ENCODE peak calls at places on chromosome 2, in seven cellular contexts. D, Z, W, V, E, K and T are unnamed samples.

GRCh38 chr2:36339819-36340218 is 15.8 kb upstream of the CRIM1 start:
- DNase-seq in K (no peak), V (no peak), D (peak), W (no peak), E (no peak), Z (no peak), T (no peak)

GRCh38 chr2:219171231-219171651 is 1.4 kb upstream of the SLC23A3 start:
- DNase-seq in D (peak), K (peak), Z (peak), E (no peak), W (peak), V (peak), T (no peak)

GRCh38 chr2:228535396-228535795 is 353.9 kb upstream of the SPHKAP start:
- DNase-seq in K (no peak), W (no peak), E (no peak), D (peak), Z (no peak), V (no peak), T (no peak)

GRCh38 chr2:241490444-241490760 is 18.0 kb downstream of the STK25 start:
- DNase-seq in V (no peak), W (no peak), K (no peak), Z (no peak), D (no peak), E (no peak), T (no peak)

GRCh38 chr2:152534460-152535131 is 182.7 kb downstream of the PRPF40A start:
- DNase-seq in K (no peak), V (no peak), Z (no peak), W (no peak), E (no peak), D (peak), T (no peak)

GRCh38 chr2:5692561-5693287 is 540 bp downstream of the SOX11 start:
- DNase-seq in K (no peak), V (no peak), W (no peak), D (peak), Z (no peak), E (no peak), T (no peak)

GRCh38 chr2:96869281-96869823 is 528 bp downstream of the SEMA4C start:
- DNase-seq in E (no peak), Z (peak), K (peak), V (peak), W (peak), D (peak), T (no peak)

GRCh38 chr2:66362651-66363050 is 72.3 kb upstream of the MEIS1 start:
- DNase-seq in E (no peak), W (no peak), K (no peak), D (no peak), V (no peak), Z (no peak), T (no peak)

GRCh38 chr2:12227941-12228608 is 481.6 kb downstream of the LPIN1 start:
- DNase-seq in W (no peak), Z (no peak), D (peak), E (no peak), V (no peak), K (no peak), T (no peak)

GRCh38 chr2:59584958-59585357 is 968.5 kb downstream of the BCL11A start:
- DNase-seq in E (no peak), W (no peak), D (no peak), K (no peak), Z (no peak), V (no peak), T (no peak)
- TF ChIP-seq CTCF in E (no peak), W (no peak), D (no peak), K (no peak), Z (peak), V (no peak), T (no peak)

GRCh38 chr2:6923319-6923718 is 6.1 kb downstream of the RNF144A start:
- DNase-seq in D (no peak), V (no peak), K (no peak), Z (peak), W (no peak), E (peak), T (no peak)

GRCh38 chr2:6921321-6921922 is 4.2 kb downstream of the RNF144A start:
- DNase-seq in E (no peak), K (no peak), V (no peak), Z (peak), D (no peak), W (no peak), T (no peak)

GRCh38 chr2:6919912-6920905 is 3.0 kb downstream of the RNF144A start:
- DNase-seq in V (no peak), W (no peak), Z (no peak), K (no peak), E (peak), D (peak), T (no peak)

GRCh38 chr2:6924101-6924917 is 7.1 kb downstream of the RNF144A start:
- DNase-seq in E (peak), K (no peak), D (no peak), W (no peak), Z (no peak), V (no peak), T (no peak)

DNA sequence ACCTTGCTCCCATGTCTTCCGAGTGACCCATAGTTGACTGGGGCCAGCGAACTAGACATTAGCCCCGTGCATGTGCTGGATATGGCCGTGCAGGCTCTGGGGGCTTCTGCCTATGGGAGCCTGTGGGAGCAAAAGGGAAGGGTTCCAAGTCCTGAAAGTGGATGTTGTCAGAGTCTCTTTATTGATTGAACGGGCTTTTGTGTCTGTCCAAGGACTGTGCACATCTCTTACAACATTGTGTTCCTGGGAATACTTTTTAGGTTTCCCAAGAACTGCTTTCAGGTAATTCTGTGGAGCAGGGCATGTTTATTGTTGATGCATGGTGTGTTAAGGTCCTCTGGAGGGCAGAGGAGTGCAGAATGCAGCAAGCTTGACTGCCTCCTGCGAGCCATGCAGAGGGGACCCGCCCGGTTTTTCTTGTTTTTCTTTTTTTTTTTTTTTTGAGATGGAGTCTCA is 5.0 kb downstream of the RNF144A start:
- DNase-seq in E (no peak), Z (no peak), W (no peak), V (no peak), D (no peak), K (no peak), T (no peak)
- TF ChIP-seq CTCF in E (no peak), Z (no peak), W (no peak), V (no peak), D (no peak), K (no peak), T (no peak)

DNA sequence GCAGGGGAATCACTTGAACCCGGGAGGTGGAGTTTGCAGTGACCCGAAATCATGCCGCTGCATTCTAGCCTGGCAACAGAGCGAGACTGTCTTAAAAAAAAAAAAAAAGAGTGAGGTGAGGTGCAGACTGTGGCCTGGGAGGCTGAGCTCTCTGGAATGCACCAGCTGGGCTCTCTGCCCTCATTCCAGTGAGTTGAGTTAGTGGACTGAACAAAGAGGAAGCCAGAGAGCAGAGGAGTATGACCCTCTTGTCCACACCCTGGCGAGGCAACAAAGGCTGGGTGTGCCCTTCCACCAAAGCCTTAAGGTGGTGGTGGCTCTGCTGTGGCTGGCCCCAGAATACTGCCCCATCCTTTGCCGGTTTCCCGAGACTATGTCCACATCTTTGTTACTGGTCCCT is 71.3 kb upstream of the ACKR3 start:
- DNase-seq in Z (no peak), K (no peak), E (no peak), W (peak), V (no peak), D (peak), T (no peak)
- TF ChIP-seq CTCF in Z (no peak), K (no peak), E (no peak), W (no peak), V (no peak), D (no peak), T (no peak)

GRCh38 chr2:64485961-64486360 is 32.0 kb downstream of the LGALSL start:
- DNase-seq in E (no peak), W (no peak), D (no peak), V (no peak), Z (peak), K (no peak), T (no peak)
- TF ChIP-seq CTCF in E (no peak), W (no peak), D (no peak), V (no peak), Z (no peak), K (no peak), T (no peak)

DNA sequence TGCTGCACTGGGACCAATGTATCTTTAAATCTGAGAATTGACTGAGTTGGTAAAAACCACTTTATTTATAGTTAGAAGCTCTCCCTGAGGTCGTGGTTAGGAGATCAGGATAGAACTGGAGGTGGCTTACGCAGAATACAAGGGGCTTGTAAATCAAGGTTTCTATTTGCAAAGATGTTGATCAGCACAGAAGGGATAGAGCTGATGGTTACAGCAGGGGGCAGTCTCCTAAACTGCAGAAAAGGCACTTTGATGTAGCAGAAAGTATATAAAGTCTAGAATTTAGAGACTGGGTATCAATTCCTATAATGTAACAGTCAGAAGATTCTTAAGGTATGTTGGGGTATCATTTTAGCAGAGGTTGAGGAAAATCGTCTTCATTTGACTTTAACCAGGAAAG is 25.2 kb upstream of the ACVR1 start:
- DNase-seq in W (no peak), V (no peak), D (no peak), K (no peak), Z (no peak), E (no peak), T (no peak)
- TF ChIP-seq CTCF in W (no peak), V (no peak), D (no peak), K (peak), Z (no peak), E (no peak), T (no peak)